ENCODE peak calls at places on chromosome 2, in seven cellular contexts. Y is NCI-H1092; U is A549; N is amniotic stem cell; B is stimulated activated CD4-positive, alpha-beta T cell treated with anti-CD3 and anti-CD28 coated beads, Interleukin-1b, Interleukin-23, amount 100 ng/mL, for 4 hours; V is NCI-H1694 treated with DMSO at 0.1 percent for 48 hours; Q is hippocampal formation. H is an unnamed sample.

GRCh38 chr2:167028503-167028902 is 140.2 kb downstream of the XIRP2 start:
- DNase-seq in Y (no peak), U (no peak), N (no peak), B (no peak), V (no peak), Q (no peak), H (no peak)

GRCh38 chr2:14072338-14072737 is 560.2 kb upstream of the LRATD1 start:
- DNase-seq in Y (no peak), U (no peak), N (no peak), B (no peak), V (no peak), Q (no peak), H (no peak)

GRCh38 chr2:140986456-140986855 is 1144.4 kb downstream of the LRP1B start:
- DNase-seq in Y (no peak), U (no peak), N (no peak), B (no peak), V (no peak), Q (no peak), H (no peak)

GRCh38 chr2:234500394-234501006 is 3.6 kb upstream of the ARL4C start:
- DNase-seq in Y (no peak), U (peak; percentile 83), N (peak; percentile 44), B (peak; percentile 63), V (peak; percentile 78), Q (peak; percentile 37), H (peak; percentile 39)

GRCh38 chr2:36785179-36785795 is 88.8 kb downstream of the VIT start:
- DNase-seq in Y (no peak), U (peak; percentile 71), N (no peak), B (peak; percentile 60), V (peak; percentile 52), Q (no peak), H (no peak)

GRCh38 chr2:30670453-30670852 is 136.8 kb downstream of the CAPN13 start:
- DNase-seq in Y (no peak), U (no peak), N (no peak), B (no peak), V (no peak), Q (no peak), H (no peak)

GRCh38 chr2:28366496-28367282 is 26.0 kb upstream of the FOSL2 start:
- DNase-seq in Y (no peak), U (no peak), N (no peak), B (peak; percentile 39), V (peak; percentile 3), Q (no peak), H (no peak)

GRCh38 chr2:114006460-114006859 is 116.6 kb downstream of the ACTR3 start:
- DNase-seq in Y (no peak), U (no peak), N (no peak), B (no peak), V (no peak), Q (no peak), H (no peak)

GRCh38 chr2:99608861-99609260 is 119.0 kb upstream of the REV1 start:
- DNase-seq in Y (no peak), U (no peak), N (no peak), B (no peak), V (no peak), Q (no peak), H (no peak)

GRCh38 chr2:168661404-168661869 is 141.0 kb upstream of the NOSTRIN start:
- DNase-seq in Y (peak; percentile 8), U (no peak), N (no peak), B (no peak), V (no peak), Q (no peak), H (peak; percentile 8)

GRCh38 chr2:117674172-117674571 is 140.3 kb upstream of the DDX18 start:
- DNase-seq in Y (no peak), U (no peak), N (no peak), B (no peak), V (no peak), Q (no peak), H (no peak)